ENCODE peak calls at places on chromosomes 1 and 21, in five cellular contexts. One of them, this sample, is unnamed.

GRCh38 chr21:38747796-38748195 is 57.9 kb upstream of the ETS2 start:
- DNase-seq in fibroblast of the aortic adventitia: no peak
- DNase-seq in brain microvascular endothelial cell: no peak
- DNase-seq in transverse colon: no peak
- DNase-seq in OCI-LY7: no peak
- DNase-seq in this sample: no peak

GRCh38 chr1:53408013-53408754 is 51.0 kb upstream of the DMRTB1 start:
- DNase-seq in fibroblast of the aortic adventitia: no peak
- DNase-seq in brain microvascular endothelial cell: peak; percentile 28
- DNase-seq in transverse colon: no peak
- DNase-seq in OCI-LY7: no peak
- DNase-seq in this sample: no peak

GRCh38 chr1:41373373-41373772 is 12.1 kb downstream of the FOXO6 start:
- DNase-seq in fibroblast of the aortic adventitia: no peak
- DNase-seq in brain microvascular endothelial cell: no peak
- DNase-seq in transverse colon: no peak
- DNase-seq in OCI-LY7: no peak
- DNase-seq in this sample: no peak

GRCh38 chr1:205792946-205793673 is 17.8 kb upstream of the RAB29 start:
- DNase-seq in fibroblast of the aortic adventitia: no peak
- DNase-seq in brain microvascular endothelial cell: no peak
- DNase-seq in transverse colon: no peak
- DNase-seq in OCI-LY7: no peak
- DNase-seq in this sample: no peak

GRCh38 chr1:153770812-153771211 is 4.4 kb upstream of the SLC27A3 start:
- DNase-seq in fibroblast of the aortic adventitia: no peak
- DNase-seq in brain microvascular endothelial cell: no peak
- DNase-seq in transverse colon: no peak
- DNase-seq in OCI-LY7: peak; percentile 20
- DNase-seq in this sample: no peak

GRCh38 chr1:53511323-53511932 is 52.2 kb downstream of the DMRTB1 start:
- DNase-seq in fibroblast of the aortic adventitia: peak; percentile 18
- DNase-seq in brain microvascular endothelial cell: no peak
- DNase-seq in transverse colon: no peak
- DNase-seq in OCI-LY7: no peak
- DNase-seq in this sample: no peak

GRCh38 chr1:107526524-107527198 is 385.8 kb downstream of the NTNG1 start:
- DNase-seq in fibroblast of the aortic adventitia: no peak
- DNase-seq in brain microvascular endothelial cell: no peak
- DNase-seq in transverse colon: no peak
- DNase-seq in OCI-LY7: no peak
- DNase-seq in this sample: no peak

GRCh38 chr1:203086992-203087763 is 1.4 kb upstream of the MYOG start:
- DNase-seq in fibroblast of the aortic adventitia: no peak
- DNase-seq in brain microvascular endothelial cell: no peak
- DNase-seq in transverse colon: no peak
- DNase-seq in OCI-LY7: no peak
- DNase-seq in this sample: no peak

GRCh38 chr1:72013161-72013560 is 269.2 kb downstream of the NEGR1 start:
- DNase-seq in fibroblast of the aortic adventitia: no peak
- DNase-seq in brain microvascular endothelial cell: no peak
- DNase-seq in transverse colon: no peak
- DNase-seq in OCI-LY7: no peak
- DNase-seq in this sample: no peak

GRCh38 chr1:193013005-193013404 is 46.2 kb downstream of the UCHL5 start:
- DNase-seq in fibroblast of the aortic adventitia: peak; percentile 94
- DNase-seq in brain microvascular endothelial cell: peak; percentile 18
- DNase-seq in transverse colon: no peak
- DNase-seq in OCI-LY7: no peak
- DNase-seq in this sample: no peak

GRCh38 chr21:43318841-43319781 is 107.8 kb downstream of the SIK1 start:
- DNase-seq in fibroblast of the aortic adventitia: no peak
- DNase-seq in brain microvascular endothelial cell: peak; percentile 80
- DNase-seq in transverse colon: peak; percentile 46
- DNase-seq in OCI-LY7: peak; percentile 31
- DNase-seq in this sample: peak; percentile 61

GRCh38 chr1:234498448-234499118 is 19.6 kb upstream of the TARBP1 start:
- DNase-seq in fibroblast of the aortic adventitia: peak; percentile 25
- DNase-seq in brain microvascular endothelial cell: no peak
- DNase-seq in transverse colon: no peak
- DNase-seq in OCI-LY7: no peak
- DNase-seq in this sample: no peak

GRCh38 chr1:60073605-60074278 is at the start of gene C1orf87:
- DNase-seq in fibroblast of the aortic adventitia: no peak
- DNase-seq in brain microvascular endothelial cell: no peak
- DNase-seq in transverse colon: peak; percentile 59
- DNase-seq in OCI-LY7: no peak
- DNase-seq in this sample: no peak

GRCh38 chr21:16037386-16037785 is 307.6 kb downstream of the USP25 start:
- DNase-seq in fibroblast of the aortic adventitia: no peak
- DNase-seq in brain microvascular endothelial cell: no peak
- DNase-seq in transverse colon: no peak
- DNase-seq in OCI-LY7: no peak
- DNase-seq in this sample: peak; percentile 12

GRCh38 chr1:62746086-62746808 is 37.7 kb upstream of the ATG4C start:
- DNase-seq in fibroblast of the aortic adventitia: peak; percentile 80
- DNase-seq in brain microvascular endothelial cell: peak; percentile 25
- DNase-seq in transverse colon: no peak
- DNase-seq in OCI-LY7: peak; percentile 50
- DNase-seq in this sample: no peak

GRCh38 chr1:186482661-186483255 is 21.8 kb upstream of the PDC start:
- DNase-seq in fibroblast of the aortic adventitia: peak; percentile 89
- DNase-seq in brain microvascular endothelial cell: peak; percentile 73
- DNase-seq in transverse colon: peak; percentile 25
- DNase-seq in OCI-LY7: peak; percentile 67
- DNase-seq in this sample: no peak

GRCh38 chr1:27928216-27928954 is 6.4 kb upstream of the SMPDL3B start:
- DNase-seq in fibroblast of the aortic adventitia: no peak
- DNase-seq in brain microvascular endothelial cell: no peak
- DNase-seq in transverse colon: no peak
- DNase-seq in OCI-LY7: no peak
- DNase-seq in this sample: no peak

GRCh38 chr1:70156529-70157120 is 48.8 kb downstream of the LRRC40 start:
- DNase-seq in fibroblast of the aortic adventitia: no peak
- DNase-seq in brain microvascular endothelial cell: peak; percentile 58
- DNase-seq in transverse colon: no peak
- DNase-seq in OCI-LY7: no peak
- DNase-seq in this sample: no peak

GRCh38 chr1:107936498-107937481 is 28.2 kb downstream of the VAV3 start:
- DNase-seq in fibroblast of the aortic adventitia: peak; percentile 90
- DNase-seq in brain microvascular endothelial cell: peak; percentile 78
- DNase-seq in transverse colon: peak; percentile 22
- DNase-seq in OCI-LY7: peak; percentile 38
- DNase-seq in this sample: peak; percentile 76

DNA sequence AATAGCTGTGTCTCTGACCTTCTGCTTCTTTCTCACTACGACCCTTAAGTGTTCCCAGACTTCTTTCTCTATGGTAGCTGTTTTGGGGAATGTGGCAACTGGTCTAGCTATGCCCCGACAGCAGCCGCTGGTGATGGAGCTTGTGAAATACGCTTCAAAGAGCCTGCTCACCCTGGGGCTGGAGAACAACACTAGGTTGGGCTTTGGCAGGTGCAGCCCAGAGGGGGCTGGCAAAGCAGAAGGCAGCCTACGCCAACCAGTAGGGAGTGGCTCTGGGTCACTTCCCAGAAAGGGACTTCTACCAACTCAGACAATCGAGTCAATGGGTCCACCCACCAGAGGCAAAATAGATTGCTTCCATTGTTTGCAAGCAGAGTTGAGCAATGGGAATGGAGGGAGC is 262.8 kb downstream of the LMO4 start:
- DNase-seq in fibroblast of the aortic adventitia: no peak
- DNase-seq in brain microvascular endothelial cell: no peak
- DNase-seq in transverse colon: no peak
- DNase-seq in OCI-LY7: no peak
- DNase-seq in this sample: no peak
- H3K4me3 ChIP-seq in fibroblast of the aortic adventitia: no peak overlapping the region
- H3K4me3 ChIP-seq in brain microvascular endothelial cell: no peak overlapping the region
- H3K4me3 ChIP-seq in transverse colon: no peak overlapping the region
- H3K4me3 ChIP-seq in OCI-LY7: no peak overlapping the region
- H3K4me3 ChIP-seq in this sample: no peak overlapping the region

GRCh38 chr1:229479660-229480399 is 28.3 kb downstream of the NUP133 start:
- DNase-seq in fibroblast of the aortic adventitia: no peak
- DNase-seq in brain microvascular endothelial cell: no peak
- DNase-seq in transverse colon: no peak
- DNase-seq in OCI-LY7: peak; percentile 76
- DNase-seq in this sample: no peak
- H3K4me3 ChIP-seq in fibroblast of the aortic adventitia: no peak overlapping the region
- H3K4me3 ChIP-seq in brain microvascular endothelial cell: no peak overlapping the region
- H3K4me3 ChIP-seq in transverse colon: no peak overlapping the region
- H3K4me3 ChIP-seq in OCI-LY7: no peak overlapping the region
- H3K4me3 ChIP-seq in this sample: no peak overlapping the region

GRCh38 chr1:227559499-227559898 is 3.9 kb upstream of the ZNF678 start:
- DNase-seq in fibroblast of the aortic adventitia: no peak
- DNase-seq in brain microvascular endothelial cell: no peak
- DNase-seq in transverse colon: no peak
- DNase-seq in OCI-LY7: no peak
- DNase-seq in this sample: no peak

GRCh38 chr1:227561303-227561702 is 2.1 kb upstream of the ZNF678 start:
- DNase-seq in fibroblast of the aortic adventitia: no peak
- DNase-seq in brain microvascular endothelial cell: no peak
- DNase-seq in transverse colon: no peak
- DNase-seq in OCI-LY7: no peak
- DNase-seq in this sample: no peak

GRCh38 chr1:227559926-227560325 is 3.4 kb upstream of the ZNF678 start:
- DNase-seq in fibroblast of the aortic adventitia: no peak
- DNase-seq in brain microvascular endothelial cell: no peak
- DNase-seq in transverse colon: no peak
- DNase-seq in OCI-LY7: no peak
- DNase-seq in this sample: no peak

GRCh38 chr1:227560814-227561213 is 2.5 kb upstream of the ZNF678 start:
- DNase-seq in fibroblast of the aortic adventitia: no peak
- DNase-seq in brain microvascular endothelial cell: no peak
- DNase-seq in transverse colon: no peak
- DNase-seq in OCI-LY7: no peak
- DNase-seq in this sample: no peak

DNA sequence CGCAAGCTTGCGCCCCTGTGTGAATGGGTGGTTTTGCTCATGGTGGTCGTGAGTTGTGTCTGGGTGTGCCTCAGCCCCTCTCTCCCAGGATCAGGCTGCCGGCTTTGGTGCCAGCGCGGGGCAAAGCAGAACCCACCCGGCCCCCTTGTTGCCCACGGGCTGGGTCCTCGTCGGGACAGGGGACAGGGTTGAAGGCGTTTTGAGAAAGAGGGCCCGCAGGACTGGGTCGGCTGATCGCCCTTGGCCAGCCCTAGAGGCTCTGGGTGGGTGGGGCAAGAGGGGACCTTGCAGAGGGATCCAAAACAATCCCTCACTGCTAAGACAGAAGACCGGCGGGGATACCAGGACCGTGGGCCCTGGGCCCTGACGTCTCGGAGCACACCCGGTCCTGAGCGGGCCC is 3.0 kb upstream of the ZNF678 start:
- DNase-seq in fibroblast of the aortic adventitia: no peak
- DNase-seq in brain microvascular endothelial cell: no peak
- DNase-seq in transverse colon: no peak
- DNase-seq in OCI-LY7: no peak
- DNase-seq in this sample: no peak
- H3K4me3 ChIP-seq in fibroblast of the aortic adventitia: no peak overlapping the region
- H3K4me3 ChIP-seq in brain microvascular endothelial cell: no peak overlapping the region
- H3K4me3 ChIP-seq in transverse colon: no peak overlapping the region
- H3K4me3 ChIP-seq in OCI-LY7: no peak overlapping the region
- H3K4me3 ChIP-seq in this sample: no peak overlapping the region

DNA sequence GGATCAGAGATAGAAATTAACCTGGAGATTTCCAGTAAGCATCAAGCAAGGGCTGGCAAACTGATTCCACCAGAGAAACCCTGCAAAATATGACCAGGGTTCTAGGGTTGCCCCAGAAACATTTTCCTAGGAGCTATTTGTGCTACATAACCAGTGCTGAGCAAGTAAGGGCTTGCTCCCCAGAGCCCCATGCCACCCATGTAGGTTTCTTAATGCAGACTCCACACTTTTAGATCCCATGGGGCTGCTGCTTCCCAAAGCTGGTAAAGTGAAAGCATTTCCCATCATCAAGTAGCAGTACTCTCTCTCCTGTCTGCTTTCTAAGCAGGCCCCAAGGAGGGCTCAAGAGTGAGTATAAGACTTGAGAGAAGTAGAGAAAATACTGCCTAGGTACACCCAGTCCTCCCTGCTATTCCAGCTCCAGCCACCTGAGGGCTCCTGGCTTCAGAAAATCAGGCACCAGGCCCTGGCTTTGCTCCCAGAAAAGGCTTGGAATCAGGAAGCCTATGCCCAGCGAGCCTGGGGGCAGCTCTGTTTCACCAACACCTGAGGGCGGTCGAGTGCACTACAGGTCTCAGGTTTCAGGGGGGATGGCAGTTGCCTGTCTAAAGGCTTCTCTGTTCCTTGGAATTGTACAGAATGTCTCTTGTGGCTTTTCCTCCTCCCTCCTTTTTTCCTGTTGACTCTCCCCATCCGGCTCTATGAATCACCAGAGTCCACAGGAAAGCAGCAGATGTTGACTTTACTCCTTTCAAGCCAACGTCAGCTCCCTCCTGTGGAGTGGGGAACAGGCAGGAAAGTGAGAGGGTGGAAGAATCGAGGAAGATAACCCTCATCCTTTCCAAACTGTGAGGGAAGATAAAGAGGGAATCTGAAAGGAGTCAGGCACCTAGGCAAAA is 6.2 kb upstream of the ANKRD35 start:
- DNase-seq in fibroblast of the aortic adventitia: peak; percentile 98
- DNase-seq in brain microvascular endothelial cell: peak; percentile 98
- DNase-seq in transverse colon: peak; percentile 94
- DNase-seq in OCI-LY7: peak; percentile 66
- DNase-seq in this sample: peak; percentile 93
- H3K4me3 ChIP-seq in fibroblast of the aortic adventitia: peak overlapping the region; percentile 34
- H3K4me3 ChIP-seq in brain microvascular endothelial cell: no peak overlapping the region
- H3K4me3 ChIP-seq in transverse colon: peak overlapping the region; percentile 4
- H3K4me3 ChIP-seq in OCI-LY7: no peak overlapping the region
- H3K4me3 ChIP-seq in this sample: peak overlapping the region; percentile 9

DNA sequence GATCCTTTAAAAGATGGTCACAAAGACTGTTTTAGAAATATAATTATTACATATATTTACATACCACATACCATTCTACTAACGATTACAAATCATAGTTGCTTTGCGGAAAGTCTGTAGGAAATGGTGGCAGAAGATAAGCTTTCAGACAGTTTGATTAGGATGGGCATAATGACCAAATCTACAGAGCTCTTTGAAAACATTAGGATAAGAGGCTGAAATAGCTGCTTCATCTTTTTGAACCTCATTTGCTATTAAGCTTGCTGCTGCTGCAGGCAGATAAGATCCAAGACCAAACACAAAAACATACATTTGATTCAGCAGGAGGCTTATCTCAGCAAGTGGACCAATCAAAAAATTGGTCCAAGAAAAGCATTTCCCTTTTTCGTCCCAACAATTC is 47.1 kb downstream of the DDAH1 start:
- DNase-seq in fibroblast of the aortic adventitia: no peak
- DNase-seq in brain microvascular endothelial cell: no peak
- DNase-seq in transverse colon: no peak
- DNase-seq in OCI-LY7: no peak
- DNase-seq in this sample: no peak
- H3K4me3 ChIP-seq in fibroblast of the aortic adventitia: no peak overlapping the region
- H3K4me3 ChIP-seq in brain microvascular endothelial cell: no peak overlapping the region
- H3K4me3 ChIP-seq in transverse colon: no peak overlapping the region
- H3K4me3 ChIP-seq in OCI-LY7: no peak overlapping the region
- H3K4me3 ChIP-seq in this sample: no peak overlapping the region

This sample was measured in retinal pigment epithelial cell.